ENCODE peak calls at places on chromosome 6, in six cellular contexts. Q is nephron progenitor cell, C is dorsolateral prefrontal cortex, T is mucosa of descending colon, L is B cell, K is neural crest cell. B is an unnamed sample.

GRCh38 chr6:77876300-77876699 is 223.5 kb downstream of the MEI4 start:
- DNase-seq in K (no peak), L (no peak), C (no peak), Q (no peak), T (no peak), B (no peak)

GRCh38 chr6:158080849-158081656 is 87.0 kb downstream of the SERAC1 start:
- DNase-seq in L (no peak), Q (no peak), C (no peak), K (no peak), T (no peak), B (no peak)

GRCh38 chr6:43274916-43275597 is 23.0 kb upstream of the SLC22A7 start:
- DNase-seq in T (peak; percentile 83), L (peak; percentile 85), C (no peak), K (no peak), Q (peak; percentile 65), B (no peak)

GRCh38 chr6:68634503-68635411 is at the start of gene ADGRB3:
- DNase-seq in Q (peak; percentile 90), K (peak; percentile 82), T (peak; percentile 58), L (peak; percentile 45), C (peak; percentile 94), B (no peak)

GRCh38 chr6:31792741-31793140 is 2.8 kb downstream of the VARS1 start:
- DNase-seq in Q (no peak), C (no peak), K (no peak), T (no peak), L (no peak), B (no peak)

GRCh38 chr6:156175971-156176421 is 601.2 kb upstream of the ARID1B start:
- DNase-seq in T (no peak), C (peak; percentile 47), Q (peak; percentile 9), K (no peak), L (no peak), B (no peak)

GRCh38 chr6:12134581-12134980 is 122.5 kb downstream of the HIVEP1 start:
- DNase-seq in C (no peak), L (no peak), Q (no peak), T (no peak), K (no peak), B (no peak)

GRCh38 chr6:28648878-28649375 is 123.2 kb downstream of the GPX5 start:
- DNase-seq in K (no peak), L (no peak), T (no peak), Q (no peak), C (no peak), B (no peak)

GRCh38 chr6:130178692-130179091 is 44.1 kb downstream of the SAMD3 start:
- DNase-seq in T (no peak), Q (no peak), C (no peak), K (no peak), L (no peak), B (no peak)

GRCh38 chr6:132464538-132465256 is 48.2 kb downstream of the STX7 start:
- DNase-seq in Q (no peak), C (no peak), T (no peak), K (no peak), L (no peak), B (no peak)

GRCh38 chr6:108969776-108970175 is 121.6 kb downstream of the ARMC2 start:
- DNase-seq in Q (no peak), L (no peak), C (no peak), T (no peak), K (no peak), B (no peak)

GRCh38 chr6:13494137-13494536 is 6.7 kb upstream of the GFOD1 start:
- DNase-seq in C (no peak), T (no peak), Q (no peak), K (no peak), L (no peak), B (no peak)

GRCh38 chr6:151502499-151502898 is 8.7 kb downstream of the CCDC170 start:
- DNase-seq in L (no peak), Q (no peak), C (no peak), T (no peak), K (no peak), B (no peak)

GRCh38 chr6:168005796-168006195 is 8.3 kb downstream of the KIF25 start:
- DNase-seq in L (no peak), K (no peak), C (no peak), T (no peak), Q (no peak), B (no peak)

GRCh38 chr6:69090132-69090531 is 455.1 kb downstream of the ADGRB3 start:
- DNase-seq in T (no peak), L (no peak), C (no peak), Q (no peak), K (no peak), B (no peak)

GRCh38 chr6:132279592-132280139 is 121.6 kb downstream of the MOXD1 start:
- DNase-seq in Q (peak; percentile 81), L (peak; percentile 41), K (peak; percentile 82), C (peak; percentile 84), T (peak; percentile 60), B (peak; percentile 25)

DNA sequence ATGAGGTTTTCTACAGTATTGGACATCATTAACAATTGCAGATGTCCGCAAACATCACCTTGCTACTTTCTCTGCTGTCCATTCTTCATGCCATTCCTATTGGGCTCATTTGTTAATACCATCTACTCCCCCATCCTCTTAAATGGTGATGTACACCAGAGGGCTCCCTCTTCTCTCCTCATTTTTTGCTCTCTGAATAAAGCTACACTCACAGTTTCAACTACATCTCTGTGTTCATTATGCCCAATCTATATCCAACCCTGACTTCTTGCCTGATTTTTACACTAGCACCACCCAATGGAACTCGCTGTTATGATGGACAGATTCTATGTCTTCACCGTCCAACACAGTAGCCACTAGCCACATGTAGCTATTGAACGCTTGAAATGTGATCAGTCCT is 288.1 kb upstream of the ID4 start:
- DNase-seq in Q (no peak), K (no peak), C (no peak), T (no peak), L (no peak), B (no peak)
- TF ChIP-seq CTCF in Q (no peak), K (no peak), C (no peak), T (no peak), L (no peak), B (no peak)

GRCh38 chr6:134584809-134585528 is 267.1 kb upstream of the SGK1 start:
- DNase-seq in T (no peak), C (no peak), K (no peak), Q (no peak), L (no peak), B (no peak)
- TF ChIP-seq CTCF in T (no peak), C (no peak), K (no peak), Q (no peak), L (no peak), B (no peak)

GRCh38 chr6:133951881-133952814 is 876 bp upstream of the TBPL1 start:
- DNase-seq in T (peak; percentile 77), Q (peak; percentile 65), C (peak; percentile 76), L (peak; percentile 76), K (peak; percentile 53), B (peak; percentile 37)

GRCh38 chr6:133953634-133954415 is 801 bp downstream of the TBPL1 start:
- DNase-seq in C (no peak), K (peak; percentile 5), T (no peak), Q (no peak), L (no peak), B (no peak)

GRCh38 chr6:133955136-133955576 is 2.1 kb downstream of the TBPL1 start:
- DNase-seq in K (no peak), C (no peak), Q (no peak), T (no peak), L (no peak), B (no peak)

GRCh38 chr6:133951227-133951626 is 1.8 kb upstream of the TBPL1 start:
- DNase-seq in L (no peak), K (no peak), T (no peak), Q (no peak), C (no peak), B (no peak)

DNA sequence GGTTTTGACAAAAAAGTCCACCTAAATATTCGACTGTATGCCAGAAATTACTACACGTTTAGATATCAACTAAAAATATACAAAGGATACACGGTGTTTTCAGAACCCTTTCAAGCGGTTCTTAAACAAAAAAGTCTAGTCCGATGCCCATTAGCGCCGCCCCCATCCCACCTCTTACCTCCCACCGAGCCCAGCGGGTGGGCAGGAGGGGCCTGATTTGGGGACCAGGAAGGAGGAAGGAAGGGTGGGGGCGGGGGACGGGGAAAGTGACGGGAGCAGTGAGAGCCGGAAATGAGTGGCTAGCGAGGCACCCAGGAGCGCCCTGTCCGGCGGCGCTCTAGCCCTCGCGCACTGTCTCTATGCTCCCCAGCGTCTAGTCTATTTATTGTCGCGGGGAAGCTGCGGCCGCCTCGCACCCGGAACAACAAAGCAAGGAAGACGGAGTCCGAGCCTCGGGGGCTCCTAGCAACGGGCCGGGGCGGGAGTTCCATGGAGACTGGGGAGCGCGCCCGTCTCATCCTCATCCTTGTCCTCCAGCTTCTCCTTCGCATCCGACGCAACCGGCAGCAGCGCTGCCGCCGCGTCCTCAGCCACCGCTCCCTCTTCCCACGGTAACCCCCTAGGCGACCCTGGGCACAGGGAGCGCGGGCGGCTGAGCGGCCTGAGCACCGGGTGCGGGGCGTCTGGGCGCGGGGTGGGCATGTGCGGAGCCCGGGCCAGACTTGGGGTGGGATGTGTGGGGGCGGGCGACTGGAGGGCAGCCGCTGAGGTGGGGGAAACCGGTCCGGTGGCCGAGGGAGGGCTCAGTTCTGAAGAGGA is at the start of gene TBPL1:
- DNase-seq in L (peak; percentile 93), T (peak; percentile 96), Q (peak; percentile 95), C (peak; percentile 94), K (peak; percentile 84), B (peak; percentile 77)
- TF ChIP-seq CTCF in L (no peak), T (no peak), Q (no peak), C (no peak), K (no peak), B (no peak)

DNA sequence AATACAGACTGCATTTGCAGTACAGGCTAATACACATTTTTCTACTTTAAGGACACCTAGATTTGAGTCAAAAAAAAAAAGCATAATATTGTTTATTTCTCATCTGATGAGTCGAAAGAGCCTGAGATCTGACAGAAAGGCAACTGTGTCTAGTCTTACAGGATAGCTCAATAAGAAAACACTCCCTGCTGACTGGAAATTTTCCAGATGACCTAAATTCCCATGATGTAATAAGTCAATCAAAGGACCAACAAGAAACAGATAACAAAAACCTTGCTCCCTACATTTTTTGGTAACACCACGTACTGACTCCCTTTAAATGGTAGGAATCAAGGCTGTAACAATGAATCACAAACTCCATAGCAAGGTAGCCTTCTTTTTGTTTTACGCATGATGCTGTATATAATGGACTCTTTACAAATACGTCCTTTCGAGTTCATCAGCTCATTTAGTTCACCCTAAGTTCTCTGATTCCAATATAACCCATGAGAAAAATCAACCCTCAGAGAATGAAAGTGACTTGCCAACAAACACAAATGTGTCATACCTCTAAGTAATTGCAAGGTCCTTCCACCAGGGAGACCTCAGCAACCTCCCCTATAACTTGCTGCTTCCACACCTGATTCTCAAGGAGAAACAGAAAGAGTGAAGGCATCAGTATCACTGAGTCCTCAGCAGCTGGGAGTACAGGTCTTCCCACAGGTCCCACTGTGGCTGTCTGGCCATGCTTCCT is 12.1 kb downstream of the TBX18 start:
- DNase-seq in K (no peak), L (no peak), Q (no peak), C (no peak), T (no peak), B (no peak)
- TF ChIP-seq CTCF in K (no peak), L (no peak), Q (no peak), C (no peak), T (no peak), B (no peak)

B was measured in omental fat pad.